ENCODE peak calls at places on chromosomes 11 and 22, in ten cellular contexts. U, A, B, D, T, S, E, I, J and N are unnamed samples.

GRCh38 chr22:44410396-44411056 is 87.5 kb downstream of the RTL6 start:
- DNase-seq in J (no peak), A (no peak), D (no peak), E (peak; percentile 33), B (peak; percentile 22), T (no peak), S (no peak), U (no peak), I (no peak), N (no peak)

GRCh38 chr22:44691796-44692661 is 10.0 kb upstream of the PRR5 start:
- DNase-seq in S (no peak), E (no peak), I (no peak), J (peak; percentile 16), B (no peak), A (no peak), T (no peak), D (no peak), U (peak; percentile 40), N (no peak)

GRCh38 chr11:450809-451451 is 851 bp downstream of the PTDSS2 start:
- DNase-seq in B (peak; percentile 64), I (peak; percentile 81), A (peak; percentile 16), U (peak; percentile 59), D (peak; percentile 49), S (no peak), J (peak; percentile 24), E (peak; percentile 82), T (peak; percentile 86), N (peak; percentile 54)

GRCh38 chr22:17114173-17114957 is 6.8 kb downstream of the TMEM121B start:
- DNase-seq in A (no peak), T (no peak), B (no peak), S (no peak), E (no peak), J (no peak), D (no peak), U (no peak), I (no peak), N (no peak)

GRCh38 chr11:42591841-42592240 is 720.0 kb upstream of the API5 start:
- DNase-seq in I (no peak), D (no peak), E (no peak), A (no peak), B (no peak), T (no peak), S (no peak), J (no peak), U (no peak), N (no peak)

GRCh38 chr22:24322522-24322921 is 51.9 kb downstream of the SPECC1L start:
- DNase-seq in U (no peak), B (no peak), J (no peak), D (no peak), E (no peak), I (no peak), A (no peak), T (no peak), S (no peak), N (no peak)

GRCh38 chr22:38131399-38131798 is 20.9 kb upstream of the BAIAP2L2 start:
- DNase-seq in B (no peak), U (no peak), S (no peak), D (no peak), I (no peak), J (no peak), T (no peak), E (no peak), A (no peak), N (no peak)

GRCh38 chr11:16297332-16297731 is 59.0 kb downstream of the SOX6 start:
- DNase-seq in A (no peak), J (no peak), U (no peak), T (no peak), B (no peak), D (no peak), I (no peak), E (no peak), S (no peak), N (no peak)

GRCh38 chr11:32881286-32881685 is 11.3 kb upstream of the QSER1 start:
- DNase-seq in S (no peak), U (no peak), T (no peak), B (no peak), E (no peak), J (no peak), D (peak; percentile 79), I (no peak), A (no peak), N (no peak)

GRCh38 chr11:94885133-94885532 is 88.2 kb downstream of the CWC15 start:
- DNase-seq in U (no peak), S (no peak), A (no peak), B (no peak), I (no peak), D (peak; percentile 28), T (no peak), E (no peak), J (peak; percentile 20), N (no peak)

GRCh38 chr11:111166655-111167054 is 78.9 kb upstream of the POU2AF2 start:
- DNase-seq in S (no peak), D (no peak), J (no peak), B (no peak), U (no peak), E (no peak), I (no peak), A (no peak), T (no peak), N (no peak)

GRCh38 chr11:70483077-70483861 is 84.9 kb downstream of the CTTN start:
- DNase-seq in T (no peak), E (peak; percentile 85), I (no peak), B (no peak), D (peak; percentile 62), A (no peak), S (no peak), J (no peak), U (peak; percentile 63), N (no peak)

GRCh38 chr11:3051435-3052108 is 5.7 kb downstream of the CARS1 start:
- DNase-seq in U (no peak), I (no peak), J (no peak), A (no peak), E (no peak), D (no peak), B (no peak), S (no peak), T (no peak), N (no peak)